ENCODE peak calls at places on chromosomes 2 and 18, in five cellular contexts. K, A, V, E and M are unnamed samples.

GRCh38 chr2:88831792-88832248 is 140.3 kb downstream of the RPIA start:
- DNase-seq in K (peak), A (no peak), V (peak), E (no peak), M (peak)

GRCh38 chr2:239167766-239168444 is 232.9 kb downstream of the HDAC4 start:
- DNase-seq in K (no peak), A (no peak), V (no peak), E (no peak), M (no peak)

GRCh38 chr2:7849027-7849426 is 832.8 kb upstream of the ID2 start:
- DNase-seq in K (no peak), A (no peak), V (no peak), E (no peak), M (no peak)

GRCh38 chr2:101500175-101500574 is 25.3 kb upstream of the RFX8 start:
- DNase-seq in K (no peak), A (no peak), V (no peak), E (no peak), M (no peak)

GRCh38 chr2:3241971-3242746 is 135.5 kb downstream of the EIPR1 start:
- DNase-seq in K (no peak), A (no peak), V (no peak), E (no peak), M (no peak)

GRCh38 chr2:16408331-16409005 is 257.2 kb downstream of the CYRIA start:
- DNase-seq in K (no peak), A (no peak), V (no peak), E (no peak), M (no peak)

GRCh38 chr2:159026170-159026569 is 57.7 kb downstream of the TANC1 start:
- DNase-seq in K (no peak), A (no peak), V (no peak), E (no peak), M (no peak)

GRCh38 chr18:75201273-75201898 is 7.6 kb downstream of the PTGR3 start:
- DNase-seq in K (no peak), A (no peak), V (no peak), E (no peak), M (no peak)

GRCh38 chr2:105814291-105814940 is 69.7 kb downstream of the NCK2 start:
- DNase-seq in K (no peak), A (no peak), V (no peak), E (no peak), M (no peak)

GRCh38 chr2:48968011-48968410 is 186.3 kb downstream of the FSHR start:
- DNase-seq in K (no peak), A (no peak), V (no peak), E (no peak), M (no peak)

GRCh38 chr18:52392160-52392559 is 52.2 kb downstream of the DCC start:
- DNase-seq in K (no peak), A (no peak), V (no peak), E (no peak), M (no peak)

GRCh38 chr2:16080516-16080915 is 140.2 kb downstream of the MYCN start:
- DNase-seq in K (no peak), A (no peak), V (no peak), E (no peak), M (no peak)

GRCh38 chr2:212406716-212407115 is 131.9 kb downstream of the ERBB4 start:
- DNase-seq in K (no peak), A (no peak), V (no peak), E (no peak), M (no peak)

GRCh38 chr18:36688020-36688965 is 140.5 kb downstream of the TPGS2 start:
- DNase-seq in K (peak), A (peak), V (peak), E (no peak), M (peak)

GRCh38 chr2:137980459-137980858 is 16.2 kb downstream of the HNMT start:
- DNase-seq in K (no peak), A (no peak), V (no peak), E (no peak), M (no peak)

GRCh38 chr2:149768320-149768799 is 180.8 kb upstream of the MMADHC start:
- DNase-seq in K (no peak), A (no peak), V (peak), E (no peak), M (no peak)

GRCh38 chr2:197423307-197423706 is 11.5 kb downstream of the SF3B1 start:
- DNase-seq in K (no peak), A (no peak), V (no peak), E (no peak), M (no peak)

GRCh38 chr18:396251-396555 is 104.3 kb downstream of the COLEC12 start:
- DNase-seq in K (no peak), A (no peak), V (no peak), E (no peak), M (no peak)

GRCh38 chr2:24898122-24899109 is 21.6 kb downstream of the ADCY3 start:
- DNase-seq in K (no peak), A (no peak), V (no peak), E (no peak), M (no peak)

GRCh38 chr18:48488388-48488850 is 50.4 kb upstream of the CTIF start:
- DNase-seq in K (no peak), A (peak), V (peak), E (no peak), M (peak)